ENCODE peak calls at places on chromosomes 1 and 21, in seven cellular contexts. Q is PC-3, R is lung, Z is Caco-2, O is pancreas, B is cardiac muscle cell, G is AG10803. U is an unnamed sample.

GRCh38 chr1:24318238-24318987 is 744 bp upstream of the GRHL3 start:
- DNase-seq in Q (no peak), R (no peak), Z (no peak), O (peak), B (no peak), G (peak), U (peak)

GRCh38 chr1:175376194-175376593 is 183.6 kb upstream of the KIAA0040 start:
- DNase-seq in Q (peak), R (no peak), Z (no peak), O (no peak), B (no peak), G (no peak), U (peak)

GRCh38 chr1:171160611-171161354 is 24.3 kb upstream of the FMO2 start:
- DNase-seq in Q (no peak), R (no peak), Z (peak), O (no peak), B (no peak), G (no peak), U (no peak)

GRCh38 chr21:31201144-31201543 is 142.9 kb downstream of the TIAM1 start:
- DNase-seq in Q (no peak), R (no peak), Z (no peak), O (no peak), B (no peak), G (no peak), U (no peak)

GRCh38 chr1:178407662-178408061 is 89.1 kb downstream of the CLEC20A start:
- DNase-seq in Q (no peak), R (no peak), Z (no peak), O (no peak), B (peak), G (no peak), U (peak)

GRCh38 chr1:21229246-21230000 is 52.7 kb upstream of the EIF4G3 start:
- DNase-seq in Q (peak), R (no peak), Z (no peak), O (no peak), B (no peak), G (peak), U (peak)

GRCh38 chr1:224497714-224498573 is 63.3 kb upstream of the WDR26 start:
- DNase-seq in Q (peak), R (no peak), Z (no peak), O (no peak), B (no peak), G (peak), U (peak)

GRCh38 chr1:156475568-156476500 is 24.7 kb downstream of the MEF2D start:
- DNase-seq in Q (no peak), R (no peak), Z (no peak), O (peak), B (no peak), G (peak), U (peak)

GRCh38 chr1:247669225-247669624 is 10.3 kb downstream of the OR13G1 start:
- DNase-seq in Q (no peak), R (no peak), Z (no peak), O (no peak), B (no peak), G (no peak), U (no peak)

GRCh38 chr1:243917863-243918565 is 68.0 kb upstream of the AKT3 start:
- DNase-seq in Q (peak), R (no peak), Z (no peak), O (no peak), B (no peak), G (peak), U (peak)

GRCh38 chr1:45282346-45282745 is 44.3 kb upstream of the HPDL start:
- DNase-seq in Q (no peak), R (no peak), Z (no peak), O (no peak), B (no peak), G (peak), U (peak)

GRCh38 chr21:32311621-32312020 is 13.0 kb downstream of the MRAP start:
- DNase-seq in Q (no peak), R (no peak), Z (no peak), O (no peak), B (no peak), G (no peak), U (no peak)

GRCh38 chr1:38297852-38298251 is 251.3 kb upstream of the POU3F1 start:
- DNase-seq in Q (no peak), R (no peak), Z (no peak), O (no peak), B (no peak), G (no peak), U (no peak)

GRCh38 chr1:192639607-192640368 is 3.8 kb downstream of the RGS13 start:
- DNase-seq in Q (peak), R (no peak), Z (peak), O (no peak), B (no peak), G (peak), U (peak)

GRCh38 chr1:31745071-31745897 is 18.9 kb downstream of the ADGRB2 start:
- DNase-seq in Q (peak), R (peak), Z (peak), O (no peak), B (peak), G (peak), U (peak)

GRCh38 chr1:94154989-94155388 is 34.0 kb upstream of the ABCA4 start:
- DNase-seq in Q (no peak), R (no peak), Z (no peak), O (no peak), B (no peak), G (no peak), U (peak)

GRCh38 chr1:43979528-43980254 is 681 bp downstream of the B4GALT2 start:
- DNase-seq in Q (peak), R (peak), Z (peak), O (peak), B (peak), G (peak), U (peak)

DNA sequence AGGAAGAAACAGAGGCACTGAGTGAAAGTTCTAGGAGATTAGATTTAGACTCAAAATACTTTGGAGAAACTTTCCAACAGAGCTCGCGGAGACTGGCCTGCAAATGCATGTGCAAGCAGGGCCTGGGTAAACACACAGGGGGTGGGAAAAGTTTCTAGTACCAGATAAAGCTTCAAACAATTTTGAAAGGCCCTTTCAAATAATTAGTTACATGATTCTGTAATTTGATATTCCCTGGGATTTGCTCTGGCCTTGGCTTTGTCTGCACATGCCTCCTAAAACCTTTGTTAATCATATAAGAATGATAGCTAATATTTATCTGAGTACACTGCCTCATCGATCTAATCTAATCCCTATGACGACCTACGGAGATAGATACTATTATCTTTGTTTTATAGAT is 31.3 kb downstream of the VTCN1 start:
- DNase-seq in Q (no peak), R (no peak), Z (no peak), O (no peak), B (no peak), G (no peak), U (no peak)
- TF ChIP-seq CTCF in Q (no peak), R (no peak), Z (no peak), O (no peak), B (no peak), G (no peak), U (no peak)

DNA sequence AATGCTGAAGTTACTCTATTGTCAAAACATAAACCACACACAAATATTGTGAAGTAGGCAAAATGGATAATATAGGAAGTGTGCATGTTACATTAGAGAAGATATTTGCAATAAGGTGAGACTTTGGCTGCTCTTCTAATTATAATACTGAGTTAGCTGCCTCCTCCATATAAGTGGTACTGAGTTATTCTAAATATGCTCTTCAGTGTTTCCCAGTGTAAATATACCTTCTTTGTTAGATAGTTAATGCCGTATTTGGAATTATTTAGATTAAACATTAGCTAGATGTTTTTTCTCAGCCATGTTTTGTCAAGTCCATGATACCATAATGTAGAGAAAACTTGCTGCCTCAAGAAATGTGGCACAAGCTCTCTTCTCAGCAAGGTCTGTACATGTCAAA is 186.4 kb downstream of the PTPRC start:
- DNase-seq in Q (no peak), R (no peak), Z (no peak), O (no peak), B (no peak), G (no peak), U (no peak)
- H3K4me3 ChIP-seq in Q (no peak), R (no peak), Z (no peak), O (no peak), B (no peak), G (no peak), U (no peak)

GRCh38 chr1:111015222-111015621 is 51.5 kb upstream of the LRIF1 start:
- DNase-seq in Q (no peak), R (no peak), Z (no peak), O (no peak), B (no peak), G (no peak), U (no peak)
- TF ChIP-seq CTCF in Q (peak), R (no peak), Z (peak), O (no peak), B (no peak), G (no peak), U (no peak)

DNA sequence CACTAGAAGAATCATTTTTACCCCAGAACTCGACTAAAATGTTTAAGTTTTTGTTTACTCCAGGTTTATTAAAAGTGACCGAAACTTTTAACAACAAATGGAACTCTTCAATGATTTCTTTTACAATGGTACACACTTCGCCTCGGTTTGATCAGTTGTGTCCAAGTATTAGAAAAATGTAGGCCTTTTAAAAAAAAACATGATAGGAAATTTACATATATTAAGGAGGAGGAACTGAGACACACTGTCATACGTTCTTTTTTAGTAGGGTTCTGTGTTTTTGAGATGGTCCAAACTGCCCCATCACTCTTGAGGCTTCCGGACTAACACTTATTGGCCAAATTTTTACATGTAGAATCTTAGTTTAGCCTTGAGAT is 1.3 kb downstream of the PRDM2 start:
- DNase-seq in Q (no peak), R (no peak), Z (no peak), O (no peak), B (no peak), G (no peak), U (no peak)
- H3K4me3 ChIP-seq in Q (peak), R (peak), Z (no peak), O (no peak), B (peak), G (peak), U (peak)

GRCh38 chr1:39490596-39491145 is 765 bp upstream of the BMP8A start:
- DNase-seq in Q (no peak), R (no peak), Z (no peak), O (peak), B (no peak), G (no peak), U (no peak)

GRCh38 chr1:39499668-39500067 is 8.2 kb downstream of the BMP8A start:
- DNase-seq in Q (no peak), R (no peak), Z (no peak), O (no peak), B (peak), G (no peak), U (no peak)

GRCh38 chr1:39491146-39491921 is at the start of gene BMP8A:
- DNase-seq in Q (peak), R (peak), Z (peak), O (peak), B (peak), G (no peak), U (no peak)

GRCh38 chr1:39497570-39497969 is 6.1 kb downstream of the BMP8A start:
- DNase-seq in Q (no peak), R (no peak), Z (no peak), O (no peak), B (no peak), G (no peak), U (no peak)

GRCh38 chr1:39494671-39495410 is 3.4 kb downstream of the BMP8A start:
- DNase-seq in Q (no peak), R (no peak), Z (no peak), O (no peak), B (no peak), G (no peak), U (no peak)
- TF ChIP-seq CTCF in Q (no peak), R (no peak), Z (no peak), O (no peak), B (no peak), G (no peak), U (no peak)

U was measured in fibroblast of mammary gland.